ENCODE peak calls at places on chromosomes 2 and 18, in five cellular contexts. T is esophagus squamous epithelium, N is A549, V is stomach, X is HCT116. S is an unnamed sample.

GRCh38 chr18:58856881-58857280 is 7.8 kb upstream of the ZNF532 start:
- DNase-seq in T (no peak), N (peak), V (no peak), X (no peak), S (peak)

GRCh38 chr18:74589021-74589420 is 8.6 kb upstream of the ZNF407 start:
- DNase-seq in T (no peak), N (no peak), V (no peak), X (no peak), S (peak)

GRCh38 chr2:208040199-208041171 is 15.2 kb upstream of the PLEKHM3 start:
- DNase-seq in T (peak), N (peak), V (peak), X (peak), S (peak)

GRCh38 chr2:30334738-30335426 is 103.5 kb downstream of the LBH start:
- DNase-seq in T (no peak), N (peak), V (no peak), X (no peak), S (no peak)

GRCh38 chr2:111116843-111117665 is 3.7 kb upstream of the BCL2L11 start:
- DNase-seq in T (no peak), N (peak), V (peak), X (peak), S (peak)

GRCh38 chr2:26945991-26946750 is 24.3 kb upstream of the MAPRE3 start:
- DNase-seq in T (no peak), N (no peak), V (no peak), X (no peak), S (no peak)

GRCh38 chr2:189570565-189570964 is 10.0 kb downstream of the SLC40A1 start:
- DNase-seq in T (no peak), N (no peak), V (no peak), X (no peak), S (no peak)

GRCh38 chr2:73937103-73937885 is 10.6 kb downstream of the DGUOK start:
- DNase-seq in T (no peak), N (no peak), V (no peak), X (no peak), S (no peak)

GRCh38 chr18:70289351-70290330 is 796 bp downstream of the SOCS6 start:
- DNase-seq in T (no peak), N (no peak), V (peak), X (no peak), S (peak)

GRCh38 chr2:51919395-51919794 is 887.5 kb upstream of the NRXN1 start:
- DNase-seq in T (no peak), N (no peak), V (no peak), X (no peak), S (no peak)

GRCh38 chr2:189409136-189409535 is 32.1 kb upstream of the WDR75 start:
- DNase-seq in T (no peak), N (no peak), V (no peak), X (no peak), S (no peak)

GRCh38 chr2:64797881-64798590 is 144.3 kb upstream of the SERTAD2 start:
- DNase-seq in T (no peak), N (no peak), V (peak), X (no peak), S (no peak)

GRCh38 chr2:112784199-112785189 is at the start of gene IL1A:
- DNase-seq in T (no peak), N (peak), V (no peak), X (peak), S (peak)

GRCh38 chr18:45976581-45977373 is 9.6 kb upstream of the EPG5 start:
- DNase-seq in T (no peak), N (no peak), V (no peak), X (no peak), S (no peak)

GRCh38 chr2:163044116-163044515 is 205.5 kb upstream of the KCNH7 start:
- DNase-seq in T (no peak), N (peak), V (no peak), X (no peak), S (no peak)

GRCh38 chr18:5527603-5528002 is 16.2 kb downstream of the EPB41L3 start:
- DNase-seq in T (no peak), N (no peak), V (no peak), X (no peak), S (no peak)

GRCh38 chr18:79915161-79916127 is 36.0 kb downstream of the SLC66A2 start:
- DNase-seq in T (no peak), N (no peak), V (peak), X (no peak), S (no peak)

GRCh38 chr2:190974629-190975361 is 39.2 kb downstream of the STAT1 start:
- DNase-seq in T (no peak), N (no peak), V (no peak), X (no peak), S (no peak)

GRCh38 chr2:149800624-149801220 is 213.1 kb upstream of the MMADHC start:
- DNase-seq in T (no peak), N (no peak), V (no peak), X (no peak), S (no peak)

GRCh38 chr18:22489694-22490093 is 72.0 kb upstream of the CTAGE1 start:
- DNase-seq in T (no peak), N (peak), V (no peak), X (no peak), S (no peak)

GRCh38 chr2:164784376-164784775 is 57.2 kb downstream of the COBLL1 start:
- DNase-seq in T (no peak), N (no peak), V (no peak), X (no peak), S (no peak)

GRCh38 chr2:219107837-219108236 is 47.1 kb upstream of the IHH start:
- DNase-seq in T (no peak), N (no peak), V (peak), X (no peak), S (peak)
- TF ChIP-seq POLR2A in T (no peak), N (no peak), V (no peak), X (no peak), S (no peak)

GRCh38 chr2:20143263-20143662 is 81.7 kb downstream of the SDC1 start:
- DNase-seq in T (no peak), N (peak), V (no peak), X (no peak), S (no peak)

GRCh38 chr2:20139828-20140227 is 85.1 kb downstream of the SDC1 start:
- DNase-seq in T (no peak), N (no peak), V (no peak), X (no peak), S (no peak)

GRCh38 chr2:20141806-20142205 is 83.1 kb downstream of the SDC1 start:
- DNase-seq in T (no peak), N (no peak), V (no peak), X (no peak), S (no peak)

GRCh38 chr2:20140321-20141055 is 84.4 kb downstream of the SDC1 start:
- DNase-seq in T (no peak), N (no peak), V (no peak), X (no peak), S (no peak)

GRCh38 chr2:20141056-20141762 is 83.7 kb downstream of the SDC1 start:
- DNase-seq in T (no peak), N (peak), V (peak), X (peak), S (no peak)
- TF ChIP-seq POLR2A in T (no peak), N (no peak), V (no peak), X (no peak), S (no peak)

DNA sequence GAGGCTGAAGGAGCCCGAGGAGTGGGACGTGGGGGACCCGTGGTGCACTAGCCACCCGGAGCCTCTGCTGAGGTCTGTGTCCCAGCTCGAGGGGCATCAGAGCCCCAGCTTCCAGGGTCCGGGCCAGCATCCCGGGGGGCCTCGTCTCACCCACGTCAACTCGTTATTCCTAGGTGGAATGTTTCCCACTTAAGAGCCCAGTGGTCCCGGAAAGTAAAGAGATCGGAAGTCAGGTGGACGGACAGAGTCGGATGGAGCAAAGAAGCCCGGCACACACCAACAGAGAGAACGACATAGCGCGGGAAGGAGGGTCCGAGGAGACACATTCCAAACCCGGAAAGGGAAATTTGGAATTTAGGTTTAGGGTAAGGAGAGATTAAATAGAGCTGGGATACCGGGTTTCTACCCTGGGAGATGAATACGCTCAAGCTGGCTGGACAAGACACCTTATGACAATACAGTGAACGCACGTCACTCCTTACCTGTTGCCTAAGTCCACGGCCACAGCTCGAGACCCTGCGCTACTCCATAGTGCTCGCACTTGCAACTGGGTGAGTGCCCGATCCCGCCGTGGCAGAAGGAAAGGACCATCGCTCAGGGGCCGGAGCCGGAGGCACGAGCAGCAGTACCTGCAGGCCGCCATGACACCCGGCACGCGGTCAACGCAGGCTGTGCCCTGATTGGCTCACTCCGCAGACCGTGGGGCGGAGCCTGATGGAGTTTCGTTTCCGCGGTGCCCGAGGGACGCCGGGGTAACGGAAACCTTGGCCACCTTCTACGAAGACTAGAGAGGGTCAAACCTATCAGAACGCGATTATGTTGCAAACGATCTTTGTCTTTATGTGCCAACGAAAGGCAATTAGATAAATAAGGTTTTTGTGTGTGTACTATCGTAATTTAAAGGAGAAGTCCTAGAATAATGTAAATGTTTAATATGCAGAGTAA is at the start of gene PNPT1:
- DNase-seq in T (peak), N (peak), V (peak), X (peak), S (peak)
- TF ChIP-seq POLR2A in T (no peak), N (peak), V (no peak), X (peak), S (peak)

DNA sequence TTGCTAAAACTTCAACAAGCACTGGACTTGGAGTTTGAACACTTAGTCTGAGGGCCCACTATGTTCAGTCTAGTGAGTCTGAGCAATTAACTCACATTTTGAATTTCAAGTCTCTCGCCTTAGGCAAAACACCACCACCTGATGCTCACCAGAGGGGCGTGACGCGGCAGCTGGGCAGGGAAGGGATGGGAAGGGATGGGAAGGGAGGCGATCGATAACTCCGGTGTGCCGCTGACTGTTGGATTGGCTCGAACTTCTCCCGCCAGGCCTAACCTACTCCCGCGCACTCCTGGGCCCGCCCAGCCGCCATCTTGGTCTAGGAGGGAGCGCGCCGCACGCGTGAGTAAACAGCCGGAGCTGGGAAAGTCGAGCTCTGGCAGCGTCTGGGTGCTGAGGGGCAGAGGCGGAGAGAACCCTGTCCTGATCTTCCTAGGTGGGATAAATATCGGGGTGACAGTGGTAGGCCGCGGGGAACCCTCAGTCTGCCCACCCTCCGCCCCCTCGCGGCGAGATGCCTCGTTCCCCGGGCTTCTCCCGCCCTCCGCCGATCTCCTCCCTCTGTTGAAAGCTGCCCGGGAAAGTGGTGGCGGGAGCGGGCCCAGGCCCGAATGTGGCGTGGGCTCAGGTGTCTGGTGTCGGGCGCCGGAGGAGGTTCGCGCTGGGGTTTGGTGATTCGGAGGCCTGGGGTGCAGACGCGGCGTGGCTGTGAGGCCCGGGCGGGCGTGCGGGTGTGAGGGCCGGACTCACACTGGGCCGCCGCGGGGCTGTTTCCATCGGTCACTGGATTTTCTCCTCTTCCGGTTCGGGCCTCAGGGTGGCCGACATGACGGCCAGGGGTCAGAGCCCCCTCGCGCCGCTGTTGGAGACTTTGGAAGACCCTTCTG is at the start of gene RIF1:
- DNase-seq in T (peak), N (peak), V (peak), X (peak), S (peak)
- TF ChIP-seq POLR2A in T (no peak), N (peak), V (no peak), X (peak), S (peak)

DNA sequence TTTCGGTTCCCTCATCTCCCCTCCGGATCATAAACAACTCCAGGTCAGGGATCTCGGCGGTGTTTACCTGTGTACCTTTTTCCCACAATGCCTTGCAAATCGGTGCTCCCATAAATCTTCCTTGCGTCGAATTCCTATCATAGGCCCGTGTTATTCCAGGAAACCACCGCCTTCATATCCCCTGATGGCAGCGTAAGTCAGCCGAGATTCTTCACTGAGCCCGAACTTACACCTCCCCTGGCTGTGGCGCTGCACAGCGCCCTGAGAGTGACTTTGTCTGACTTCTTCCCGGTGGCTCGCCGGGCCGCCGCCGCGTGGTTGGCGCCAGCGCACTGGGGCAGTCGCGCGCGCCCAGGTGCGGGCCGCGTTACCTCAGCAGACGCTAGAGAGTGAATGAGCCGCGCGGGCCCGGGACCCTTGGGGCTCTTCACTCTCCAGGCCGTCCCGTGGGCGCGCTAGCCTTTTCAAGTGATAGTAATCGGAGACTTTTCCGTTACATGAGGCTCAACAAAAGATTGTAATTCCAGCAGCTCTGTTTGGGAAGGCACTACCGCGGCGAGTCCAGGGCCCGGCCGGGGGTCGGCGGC is 101.6 kb downstream of the SPTBN1 start:
- DNase-seq in T (peak), N (peak), V (peak), X (peak), S (peak)
- TF ChIP-seq POLR2A in T (no peak), N (peak), V (no peak), X (peak), S (no peak)

DNA sequence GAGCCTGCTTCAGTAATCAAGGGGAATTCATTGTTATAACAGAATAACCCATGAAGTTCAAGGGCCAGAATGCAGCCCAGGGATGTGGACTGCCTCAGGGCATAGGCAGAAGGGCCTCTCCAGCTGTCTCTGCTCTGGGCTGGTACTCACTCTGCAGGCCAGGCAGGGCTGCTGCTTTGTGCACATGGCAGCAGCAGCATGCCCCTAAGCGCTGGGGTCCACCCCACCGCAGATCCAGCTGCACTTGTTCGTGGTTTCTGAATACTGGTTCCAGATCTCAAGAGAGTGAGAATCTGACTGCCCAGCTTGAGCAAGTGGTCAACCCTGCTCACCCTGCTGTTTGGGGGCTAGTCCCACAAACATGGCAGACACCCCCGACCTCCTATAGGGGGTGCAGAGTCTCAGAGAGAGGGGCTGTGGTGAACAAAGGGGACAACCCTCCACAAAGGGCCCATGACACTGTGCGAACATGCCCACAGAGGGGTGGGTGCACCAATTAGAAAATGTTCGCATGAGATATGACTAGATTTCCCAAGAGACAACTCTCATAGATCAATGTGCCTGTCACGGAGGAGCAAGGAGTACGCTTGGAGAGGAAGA is 87.3 kb downstream of the ACTR3 start:
- DNase-seq in T (no peak), N (no peak), V (no peak), X (no peak), S (peak)
- TF ChIP-seq POLR2A in T (no peak), N (no peak), V (no peak), X (no peak), S (no peak)

GRCh38 chr2:226983891-226984290 is 148.0 kb downstream of the RHBDD1 start:
- DNase-seq in T (no peak), N (no peak), V (no peak), X (no peak), S (no peak)

GRCh38 chr2:226984461-226985226 is 148.8 kb downstream of the RHBDD1 start:
- DNase-seq in T (no peak), N (no peak), V (no peak), X (no peak), S (no peak)

GRCh38 chr2:226981731-226982373 is 146.0 kb downstream of the RHBDD1 start:
- DNase-seq in T (no peak), N (no peak), V (no peak), X (no peak), S (no peak)

GRCh38 chr2:226985227-226985946 is 149.5 kb downstream of the RHBDD1 start:
- DNase-seq in T (no peak), N (peak), V (no peak), X (peak), S (peak)
- TF ChIP-seq POLR2A in T (no peak), N (no peak), V (no peak), X (no peak), S (no peak)

S was measured in NB4.